ENCODE peak calls at places on chromosomes 12 and 14, in five cellular contexts. P is cardiac fibroblast, C is adrenal gland, T is AG04450, I is Panc1. V is an unnamed sample.
A peak's percentile ranks its signal among the peaks of the same experiment; 100 is the strongest.

GRCh38 chr12:106416273-106416672 is 58.7 kb downstream of the POLR3B start:
- DNase-seq in P (peak; percentile 6), C (no peak), T (no peak), I (no peak), V (no peak)

GRCh38 chr14:90388982-90389381 is 7.8 kb upstream of the CALM1 start:
- DNase-seq in P (peak; percentile 46), C (no peak), T (no peak), I (no peak), V (no peak)

GRCh38 chr14:59118171-59118570 is 70.3 kb upstream of the DAAM1 start:
- DNase-seq in P (no peak), C (no peak), T (no peak), I (no peak), V (no peak)

GRCh38 chr12:40970320-40970907 is 217.7 kb upstream of the PDZRN4 start:
- DNase-seq in P (no peak), C (no peak), T (no peak), I (no peak), V (no peak)

GRCh38 chr14:77158175-77158908 is 16.8 kb upstream of the ZDHHC22 start:
- DNase-seq in P (peak; percentile 63), C (peak; percentile 43), T (peak; percentile 30), I (no peak), V (peak; percentile 14)

GRCh38 chr14:102574840-102575478 is 17.5 kb upstream of the RCOR1 start:
- DNase-seq in P (no peak), C (no peak), T (no peak), I (no peak), V (no peak)

GRCh38 chr12:67148265-67148664 is 120.9 kb upstream of the CAND1 start:
- DNase-seq in P (no peak), C (no peak), T (no peak), I (no peak), V (no peak)

GRCh38 chr12:58967551-58967950 is 47.2 kb upstream of the LRIG3 start:
- DNase-seq in P (peak; percentile 86), C (no peak), T (no peak), I (no peak), V (no peak)

GRCh38 chr14:56581041-56581727 is 1.6 kb downstream of the TMEM260 start:
- DNase-seq in P (no peak), C (no peak), T (no peak), I (no peak), V (no peak)

GRCh38 chr14:52950898-52951729 is at the start of gene FERMT2:
- DNase-seq in P (peak; percentile 88), C (peak; percentile 89), T (peak; percentile 69), I (no peak), V (no peak)

GRCh38 chr14:52950410-52950897 is 396 bp downstream of the FERMT2 start:
- DNase-seq in P (peak; percentile 49), C (peak; percentile 58), T (no peak), I (no peak), V (no peak)

GRCh38 chr14:52949711-52950409 is 990 bp downstream of the FERMT2 start:
- DNase-seq in P (peak; percentile 64), C (no peak), T (no peak), I (no peak), V (no peak)

GRCh38 chr14:52949249-52949648 is 1.6 kb downstream of the FERMT2 start:
- DNase-seq in P (no peak), C (no peak), T (no peak), I (no peak), V (no peak)

GRCh38 chr14:52951730-52952481 is 1.1 kb upstream of the FERMT2 start:
- DNase-seq in P (peak; percentile 91), C (peak; percentile 43), T (peak; percentile 66), I (peak; percentile 55), V (peak; percentile 29)
- H3K4me3 ChIP-seq in P (peak overlapping the region; percentile 77), C (peak overlapping the region; percentile 85), T (peak overlapping the region; percentile 74), I (peak overlapping the region; percentile 79), V (peak overlapping the region; percentile 75)

DNA sequence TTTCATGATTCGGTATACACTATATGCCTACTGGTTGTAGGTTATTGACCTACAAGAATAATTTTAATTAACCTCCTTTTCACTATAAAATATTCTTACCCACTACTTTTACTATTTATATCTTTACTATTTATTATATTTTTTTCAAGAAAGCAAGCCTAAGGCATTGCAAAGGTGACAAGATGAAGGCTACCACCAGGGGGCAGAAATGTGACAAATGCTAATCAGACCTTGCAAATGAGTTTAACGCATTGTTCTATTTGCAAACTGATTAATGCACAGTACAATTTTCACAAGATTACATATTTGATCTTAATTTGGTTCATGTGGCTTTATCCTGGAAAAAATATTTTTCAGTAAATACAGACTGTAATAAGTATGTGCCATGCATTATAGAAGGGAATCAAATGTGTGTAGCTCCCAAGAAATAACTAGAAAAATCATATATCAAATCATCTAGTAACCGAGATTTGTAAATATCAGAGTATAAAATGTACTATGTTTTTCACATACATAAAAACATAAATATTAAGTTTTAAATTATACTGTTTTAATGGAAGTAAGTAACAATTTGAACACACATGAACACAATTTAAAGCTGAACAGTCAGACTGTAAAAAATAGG is 107.0 kb downstream of the ADAMTS20 start:
- DNase-seq in P (peak; percentile 77), C (peak; percentile 27), T (peak; percentile 18), I (peak; percentile 18), V (peak; percentile 4)
- TF ChIP-seq CTCF in P (peak; percentile 81), C (peak; percentile 51), T (peak; percentile 92), I (peak; percentile 77), V (peak; percentile 67)

GRCh38 chr14:98137626-98138025 is 1134.4 kb downstream of the BCL11B start:
- DNase-seq in P (no peak), C (no peak), T (no peak), I (no peak), V (no peak)
- H3K4me3 ChIP-seq in P (no peak overlapping the region), C (no peak overlapping the region), T (no peak overlapping the region), I (no peak overlapping the region), V (no peak overlapping the region)

GRCh38 chr12:6285063-6285477 is 25.4 kb upstream of the PLEKHG6 start:
- DNase-seq in P (peak; percentile 79), C (peak; percentile 67), T (no peak), I (no peak), V (no peak)
- TF ChIP-seq CTCF in P (peak; percentile 85), C (peak; percentile 92), T (peak; percentile 91), I (peak; percentile 87), V (peak; percentile 73)

DNA sequence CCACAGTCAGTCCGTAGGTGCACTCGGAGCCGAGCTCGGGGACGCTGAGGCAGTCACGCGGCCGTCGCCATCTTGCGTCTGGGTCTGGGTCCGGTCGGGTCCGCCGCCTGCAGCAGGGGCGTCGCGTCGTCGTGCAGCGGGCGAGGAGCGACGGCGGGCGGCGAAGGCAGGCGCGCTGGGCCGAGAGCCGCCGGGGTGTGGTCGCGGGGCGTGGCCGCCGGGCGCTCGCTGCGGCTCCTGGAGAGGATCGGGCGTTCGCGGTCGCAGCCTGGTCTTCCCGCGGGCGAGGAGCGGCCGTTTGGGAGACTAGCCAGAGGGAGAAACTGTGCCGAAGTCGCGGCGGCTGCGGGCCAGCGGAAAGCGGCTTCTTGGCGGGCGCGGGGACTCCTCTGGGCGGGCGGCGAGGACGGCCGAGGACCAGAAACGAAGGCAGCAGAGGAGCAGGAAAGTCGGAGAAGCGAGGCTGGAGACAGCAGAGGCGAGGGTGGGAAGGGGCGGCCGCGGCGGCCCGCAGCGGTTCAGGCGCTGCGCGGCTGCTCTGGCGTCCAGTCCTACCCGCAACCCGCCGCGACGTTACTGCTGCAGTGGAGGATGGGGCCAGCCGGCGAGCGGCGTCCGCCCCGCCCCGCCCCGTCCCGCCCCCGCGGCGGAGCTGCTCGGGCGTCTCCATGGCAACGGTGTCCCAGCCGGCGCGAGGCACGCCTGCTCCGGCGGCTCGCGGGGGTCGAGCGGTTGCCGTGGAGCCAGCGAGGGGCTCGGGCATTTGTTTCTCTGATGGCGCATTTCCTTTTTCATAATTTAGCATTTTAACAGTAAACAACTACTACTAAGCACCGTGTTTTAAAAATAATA is at the start of gene PNMA1:
- DNase-seq in P (peak; percentile 78), C (peak; percentile 91), T (no peak), I (no peak), V (no peak)
- H3K4me3 ChIP-seq in P (peak within 1 kb of the TSS; percentile 80), C (peak within 1 kb of the TSS; percentile 87), T (peak within 1 kb of the TSS; percentile 88), I (peak within 1 kb of the TSS; percentile 88), V (peak within 1 kb of the TSS; percentile 80)

GRCh38 chr12:62519043-62519442 is 52.4 kb downstream of the MON2 start:
- DNase-seq in P (no peak), C (no peak), T (no peak), I (no peak), V (no peak)

GRCh38 chr12:62520361-62520760 is 53.7 kb downstream of the MON2 start:
- DNase-seq in P (no peak), C (no peak), T (no peak), I (no peak), V (no peak)

GRCh38 chr12:62525306-62525705 is 58.7 kb downstream of the MON2 start:
- DNase-seq in P (no peak), C (no peak), T (no peak), I (no peak), V (no peak)

GRCh38 chr12:62523619-62524018 is 57.0 kb downstream of the MON2 start:
- DNase-seq in P (no peak), C (no peak), T (no peak), I (no peak), V (no peak)

GRCh38 chr12:62522984-62523383 is 56.4 kb downstream of the MON2 start:
- DNase-seq in P (peak; percentile 22), C (no peak), T (no peak), I (no peak), V (no peak)
- TF ChIP-seq CTCF in P (no peak), C (no peak), T (peak; percentile 16), I (no peak), V (no peak)